ENCODE peak calls at places on chromosome X, in four cellular contexts. S is EL, C is Right ventricle myocardium superior, G is AG08395. Q is an unnamed sample.

GRCh38 chrX:115177941-115178340 is 11.3 kb upstream of the RBMXL3 start:
- DNase-seq in G (no peak), C (no peak), S (no peak), Q (no peak)

GRCh38 chrX:43970528-43970927 is 2.7 kb downstream of the NDP start:
- DNase-seq in C (no peak), G (peak), S (peak), Q (peak)

GRCh38 chrX:15165832-15166231 is 104.1 kb downstream of the ASB9 start:
- DNase-seq in G (no peak), S (no peak), C (no peak), Q (no peak)

GRCh38 chrX:133638285-133638684 is 223.0 kb upstream of the GPC4 start:
- DNase-seq in C (no peak), G (no peak), S (no peak), Q (no peak)

GRCh38 chrX:144006811-144007210 is 122.9 kb downstream of the UBE2NL start:
- DNase-seq in S (peak), G (peak), C (no peak), Q (peak)

GRCh38 chrX:103797691-103798090 is 21.1 kb downstream of the PLP1 start:
- DNase-seq in G (no peak), S (no peak), C (no peak), Q (no peak)

GRCh38 chrX:134948333-134949241 is 42.2 kb upstream of the SMIM10 start:
- DNase-seq in G (no peak), C (no peak), S (peak), Q (peak)

GRCh38 chrX:25043192-25043591 is 27.4 kb upstream of the ARX start:
- DNase-seq in C (no peak), G (no peak), S (no peak), Q (no peak)

GRCh38 chrX:106391284-106391852 is 220.4 kb upstream of the RADX start:
- DNase-seq in C (no peak), S (no peak), G (no peak), Q (no peak)

GRCh38 chrX:16851827-16852226 is 18.3 kb downstream of the RBBP7 start:
- DNase-seq in C (no peak), S (no peak), G (no peak), Q (no peak)

GRCh38 chrX:39633293-39633692 is 464.5 kb downstream of the BCOR start:
- DNase-seq in C (no peak), S (peak), G (peak), Q (peak)

GRCh38 chrX:21490341-21490740 is 116.1 kb downstream of the CNKSR2 start:
- DNase-seq in G (no peak), S (no peak), C (no peak), Q (no peak)

GRCh38 chrX:130174051-130174704 is 2.4 kb downstream of the RAB33A start:
- DNase-seq in C (peak), S (peak), G (peak), Q (peak)

GRCh38 chrX:48966796-48967579 is 4.7 kb downstream of the KCND1 start:
- DNase-seq in G (peak), S (peak), C (no peak), Q (peak)

GRCh38 chrX:9420513-9420912 is 44.3 kb upstream of the TBL1X start:
- DNase-seq in C (no peak), S (peak), G (no peak), Q (no peak)

GRCh38 chrX:44382871-44383270 is 39.4 kb upstream of the EFHC2 start:
- DNase-seq in G (no peak), S (no peak), C (no peak), Q (no peak)

GRCh38 chrX:102723456-102723855 is 2.9 kb downstream of the GPRASP3 start:
- DNase-seq in S (peak), C (no peak), G (no peak), Q (no peak)

GRCh38 chrX:39427492-39428289 is 626.4 kb downstream of the MID1IP1 start:
- DNase-seq in G (peak), S (peak), C (no peak), Q (peak)